ENCODE peak calls at places on chromosomes 2 and 18, in ten cellular contexts. K, R, G, X, Z, L, F, I, Q and O are unnamed samples.

GRCh38 chr2:132670961-132671781 is 1.2 kb upstream of the LYPD1 start:
- DNase-seq in K (no peak), R (peak; percentile 45), G (peak; percentile 97), X (peak; percentile 95), Z (no peak), L (peak; percentile 63), F (no peak), I (no peak), Q (no peak), O (no peak)

GRCh38 chr2:38122344-38122743 is 46.4 kb upstream of the CYP1B1 start:
- DNase-seq in K (no peak), R (no peak), G (no peak), X (no peak), Z (no peak), L (no peak), F (no peak), I (no peak), Q (no peak), O (no peak)

GRCh38 chr18:9130806-9131205 is 5.8 kb upstream of the ANKRD12 start:
- DNase-seq in K (no peak), R (no peak), G (no peak), X (no peak), Z (no peak), L (no peak), F (no peak), I (no peak), Q (no peak), O (no peak)

GRCh38 chr2:68018727-68019126 is 44.1 kb downstream of the C1D start:
- DNase-seq in K (no peak), R (no peak), G (no peak), X (no peak), Z (no peak), L (no peak), F (no peak), I (no peak), Q (no peak), O (no peak)

GRCh38 chr18:67199993-67200617 is 316.4 kb downstream of the DSEL start:
- DNase-seq in K (no peak), R (peak; percentile 13), G (peak; percentile 22), X (peak; percentile 65), Z (peak; percentile 1), L (no peak), F (no peak), I (no peak), Q (peak; percentile 11), O (no peak)

GRCh38 chr2:168534926-168535325 is 78.9 kb downstream of the CERS6 start:
- DNase-seq in K (no peak), R (no peak), G (no peak), X (no peak), Z (no peak), L (no peak), F (no peak), I (no peak), Q (no peak), O (no peak)

GRCh38 chr18:43680096-43680495 is 402.8 kb upstream of the SYT4 start:
- DNase-seq in K (no peak), R (no peak), G (no peak), X (no peak), Z (no peak), L (no peak), F (no peak), I (no peak), Q (no peak), O (no peak)

GRCh38 chr2:9799729-9800632 is 43.3 kb upstream of the TAF1B start:
- DNase-seq in K (no peak), R (peak; percentile 95), G (peak; percentile 73), X (peak; percentile 82), Z (peak; percentile 53), L (peak; percentile 98), F (peak; percentile 67), I (peak; percentile 96), Q (peak; percentile 47), O (peak; percentile 90)

GRCh38 chr18:30527226-30527625 is 515.3 kb downstream of the DSC3 start:
- DNase-seq in K (no peak), R (no peak), G (no peak), X (no peak), Z (no peak), L (no peak), F (no peak), I (no peak), Q (no peak), O (no peak)

GRCh38 chr2:28608061-28608828 is 112.4 kb downstream of the PLB1 start:
- DNase-seq in K (no peak), R (no peak), G (no peak), X (no peak), Z (no peak), L (no peak), F (no peak), I (no peak), Q (no peak), O (no peak)

GRCh38 chr2:196384729-196385128 is 213.4 kb upstream of the STK17B start:
- DNase-seq in K (no peak), R (no peak), G (no peak), X (no peak), Z (no peak), L (no peak), F (no peak), I (no peak), Q (no peak), O (no peak)

GRCh38 chr2:31541853-31542252 is 38.9 kb downstream of the SRD5A2 start:
- DNase-seq in K (no peak), R (no peak), G (no peak), X (no peak), Z (no peak), L (no peak), F (no peak), I (no peak), Q (no peak), O (no peak)

GRCh38 chr2:4763009-4763408 is 929.2 kb upstream of the SOX11 start:
- DNase-seq in K (no peak), R (no peak), G (no peak), X (no peak), Z (peak; percentile 6), L (peak; percentile 33), F (no peak), I (no peak), Q (no peak), O (no peak)

GRCh38 chr2:3428577-3428976 is 49.1 kb downstream of the TRAPPC12 start:
- DNase-seq in K (no peak), R (no peak), G (no peak), X (no peak), Z (no peak), L (no peak), F (no peak), I (no peak), Q (no peak), O (no peak)

GRCh38 chr2:172282944-172283343 is 144.4 kb upstream of the ITGA6 start:
- DNase-seq in K (peak; percentile 87), R (no peak), G (peak; percentile 87), X (peak; percentile 97), Z (no peak), L (no peak), F (no peak), I (no peak), Q (no peak), O (no peak)

GRCh38 chr2:39728941-39729351 is 50.1 kb downstream of the THUMPD2 start:
- DNase-seq in K (no peak), R (peak; percentile 60), G (peak; percentile 30), X (peak; percentile 53), Z (peak; percentile 3), L (no peak), F (no peak), I (peak; percentile 46), Q (no peak), O (peak; percentile 12)

GRCh38 chr2:128786800-128787478 is 468.3 kb upstream of the HS6ST1 start:
- DNase-seq in K (no peak), R (no peak), G (no peak), X (no peak), Z (no peak), L (peak; percentile 77), F (no peak), I (no peak), Q (no peak), O (no peak)

GRCh38 chr2:191262436-191262835 is 17.2 kb downstream of the MYO1B start:
- DNase-seq in K (no peak), R (no peak), G (peak; percentile 55), X (no peak), Z (no peak), L (no peak), F (no peak), I (no peak), Q (no peak), O (no peak)

GRCh38 chr2:22221006-22221405 is 1097.2 kb downstream of the TDRD15 start:
- DNase-seq in K (no peak), R (no peak), G (no peak), X (no peak), Z (no peak), L (no peak), F (no peak), I (no peak), Q (no peak), O (no peak)